ENCODE peak calls at places on chromosomes 11 and 22, in six cellular contexts. N is upper lobe of right lung, Z is left lung, S is hepatocyte, M is IMR-90, I is ascending aorta. O is an unnamed sample.
A peak's percentile ranks its signal among the peaks of the same experiment; 100 is the strongest.

GRCh38 chr22:49715450-49715849 is 112.2 kb downstream of the BRD1 start:
- DNase-seq in I (no peak), N (no peak), M (no peak), Z (no peak), S (no peak), O (no peak)

GRCh38 chr11:129267716-129268115 is 75.6 kb upstream of the ARHGAP32 start:
- DNase-seq in Z (no peak), I (no peak), S (no peak), M (no peak), N (no peak), O (no peak)

GRCh38 chr22:39290724-39291161 is 28.7 kb downstream of the RPL3 start:
- DNase-seq in N (no peak), S (peak; percentile 75), I (no peak), M (peak; percentile 71), Z (peak; percentile 82), O (no peak)

GRCh38 chr11:20057055-20057943 is 103.0 kb downstream of the DBX1 start:
- DNase-seq in M (peak; percentile 65), I (no peak), S (no peak), Z (no peak), N (no peak), O (no peak)

GRCh38 chr11:18706330-18707243 is 8.0 kb downstream of the TMEM86A start:
- DNase-seq in I (no peak), N (no peak), M (no peak), Z (no peak), S (no peak), O (peak; percentile 50)

GRCh38 chr11:86453290-86454030 is 78.8 kb downstream of the CCDC81 start:
- DNase-seq in N (no peak), Z (no peak), I (no peak), S (no peak), M (no peak), O (no peak)

GRCh38 chr11:134126197-134126822 is 57.4 kb downstream of the JAM3 start:
- DNase-seq in Z (no peak), N (no peak), S (peak; percentile 26), I (no peak), M (peak; percentile 97), O (no peak)

GRCh38 chr11:6210274-6210955 is 5.1 kb downstream of the C11orf42 start:
- DNase-seq in Z (no peak), I (no peak), M (peak; percentile 24), N (no peak), S (no peak), O (no peak)

GRCh38 chr22:19818264-19819208 is 36.1 kb downstream of the GNB1L start:
- DNase-seq in N (peak; percentile 63), M (no peak), S (no peak), I (no peak), Z (no peak), O (peak; percentile 42)

DNA sequence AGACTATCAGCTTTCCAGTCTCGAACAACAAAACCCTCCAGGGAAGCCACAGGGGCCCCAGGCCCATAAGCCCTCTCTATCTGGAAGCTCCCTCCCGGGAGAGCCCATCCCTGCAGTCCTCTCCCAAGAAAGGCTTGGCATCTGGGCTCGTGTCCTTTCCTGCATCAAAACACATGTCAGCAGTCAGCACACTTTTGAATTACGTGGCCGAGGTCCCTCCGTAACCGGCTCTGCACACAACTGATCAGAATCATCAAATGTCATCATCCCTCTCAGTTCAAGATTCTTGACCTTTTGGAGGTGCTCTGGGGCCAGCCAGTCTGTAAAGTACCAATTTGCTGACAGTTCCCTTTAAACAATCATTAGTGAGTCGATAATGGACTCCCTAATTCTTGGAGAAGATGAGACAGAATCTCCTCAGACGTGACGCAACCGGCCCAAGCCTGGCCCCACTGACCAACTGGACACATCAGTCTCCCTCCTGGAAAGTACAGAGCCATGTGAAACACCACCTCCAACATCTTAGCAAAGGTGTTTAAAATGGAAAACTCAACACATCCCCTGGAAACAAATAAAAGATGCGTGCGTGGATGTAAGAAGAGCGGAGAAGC is 33.6 kb downstream of the MAFF start:
- DNase-seq in M (no peak), I (no peak), Z (no peak), N (no peak), S (no peak), O (no peak)
- H3K4me1 ChIP-seq in M (peaks cover 20% of the 10 kb centered on the region), I (peaks cover 21% of the 10 kb centered on the region), Z (peaks cover 16% of the 10 kb centered on the region), N (peaks cover 46% of the 10 kb centered on the region), S (peaks cover 19% of the 10 kb centered on the region), O (peaks cover under 1% of the 10 kb centered on the region)

GRCh38 chr11:68314203-68314885 is 2.0 kb downstream of the LRP5 start:
- DNase-seq in M (no peak), S (no peak), I (no peak), Z (no peak), N (no peak), O (no peak)

GRCh38 chr11:68313574-68314202 is 1.3 kb downstream of the LRP5 start:
- DNase-seq in M (peak; percentile 30), I (no peak), Z (no peak), S (peak; percentile 54), N (peak; percentile 66), O (no peak)

GRCh38 chr11:68312780-68313573 is 586 bp downstream of the LRP5 start:
- DNase-seq in S (peak; percentile 47), I (no peak), M (no peak), Z (no peak), N (peak; percentile 71), O (no peak)

GRCh38 chr11:68315581-68315920 is 3.2 kb downstream of the LRP5 start:
- DNase-seq in M (no peak), N (no peak), I (no peak), S (no peak), Z (no peak), O (no peak)

GRCh38 chr11:68314886-68315580 is 2.6 kb downstream of the LRP5 start:
- DNase-seq in N (no peak), I (no peak), S (peak; percentile 76), M (peak; percentile 59), Z (no peak), O (no peak)
- H3K4me3 ChIP-seq in N (peak overlapping the region; percentile 68), I (peak overlapping the region; percentile 97), S (no peak overlapping the region), M (peak overlapping the region; percentile 1), Z (peak overlapping the region; percentile 53), O (no peak overlapping the region)

DNA sequence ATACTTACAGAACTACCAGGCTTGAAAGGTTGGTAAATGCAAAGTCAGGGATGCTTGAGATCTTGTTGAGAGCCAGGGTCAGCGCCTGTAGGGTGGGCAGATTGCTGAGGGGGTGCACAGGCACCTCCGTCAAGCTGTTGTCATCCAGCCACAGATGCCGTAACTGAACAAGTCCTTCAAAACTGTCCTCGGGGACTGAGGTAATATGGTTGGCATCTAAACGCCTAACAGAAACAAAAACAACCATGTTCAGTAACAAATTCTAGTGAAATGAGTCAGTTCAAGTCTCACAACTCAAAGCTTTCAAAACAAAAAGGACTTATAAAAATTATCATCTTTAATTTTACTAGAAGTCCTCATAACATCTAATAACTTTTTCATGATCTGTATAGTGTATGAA is 22.2 kb upstream of the CCDC34 start:
- DNase-seq in Z (no peak), N (no peak), M (peak; percentile 82), S (no peak), I (no peak), O (no peak)
- TF ChIP-seq CTCF in Z (no peak), N (no peak), M (no peak), S (no peak), I (no peak), O (no peak)

GRCh38 chr22:37610480-37611148 is 2.0 kb downstream of the GGA1 start:
- DNase-seq in I (no peak), Z (no peak), M (no peak), N (peak; percentile 80), S (no peak), O (no peak)
- H3K4me1 ChIP-seq in I (peaks cover 37% of the 10 kb centered on the region), Z (peaks cover 13% of the 10 kb centered on the region), M (peaks cover 16% of the 10 kb centered on the region), N (peaks cover 52% of the 10 kb centered on the region), S (peaks cover 24% of the 10 kb centered on the region), O (peaks cover 39% of the 10 kb centered on the region)

GRCh38 chr11:100105605-100106358 is 581.3 kb upstream of the ARHGAP42 start:
- DNase-seq in Z (no peak), I (no peak), N (no peak), S (no peak), M (no peak), O (no peak)
- H3K4me3 ChIP-seq in Z (no peak overlapping the region), I (no peak overlapping the region), N (no peak overlapping the region), S (no peak overlapping the region), M (no peak overlapping the region), O (no peak overlapping the region)

GRCh38 chr11:79506124-79506523 is 65.3 kb upstream of the TENM4 start:
- DNase-seq in S (no peak), I (no peak), N (no peak), M (no peak), Z (no peak), O (no peak)

GRCh38 chr11:79503028-79503427 is 62.2 kb upstream of the TENM4 start:
- DNase-seq in M (no peak), N (no peak), S (no peak), Z (no peak), I (no peak), O (no peak)

GRCh38 chr11:79506734-79507344 is 66.0 kb upstream of the TENM4 start:
- DNase-seq in S (no peak), Z (no peak), N (no peak), I (no peak), M (no peak), O (no peak)

GRCh38 chr11:79510948-79511347 is 70.1 kb upstream of the TENM4 start:
- DNase-seq in S (no peak), M (no peak), I (no peak), N (no peak), Z (no peak), O (no peak)

GRCh38 chr11:79507726-79508125 is 66.9 kb upstream of the TENM4 start:
- DNase-seq in S (peak; percentile 32), N (no peak), I (no peak), M (no peak), Z (no peak), O (no peak)
- TF ChIP-seq CTCF in S (no peak), N (no peak), I (no peak), M (no peak), Z (no peak), O (no peak)

GRCh38 chr22:26565181-26565580 is 24.8 kb downstream of the TPST2 start:
- DNase-seq in S (no peak), M (no peak), Z (no peak), I (no peak), N (no peak), O (no peak)

GRCh38 chr22:26563022-26563421 is 26.9 kb downstream of the TPST2 start:
- DNase-seq in N (no peak), I (no peak), M (no peak), Z (no peak), S (no peak), O (no peak)

GRCh38 chr22:26564181-26564580 is 25.8 kb downstream of the TPST2 start:
- DNase-seq in I (no peak), M (no peak), S (no peak), Z (no peak), N (no peak), O (no peak)

GRCh38 chr22:26565889-26566288 is 24.0 kb downstream of the TPST2 start:
- DNase-seq in M (no peak), Z (no peak), N (no peak), S (no peak), I (no peak), O (no peak)

GRCh38 chr22:26564672-26565071 is 25.3 kb downstream of the TPST2 start:
- DNase-seq in N (no peak), Z (no peak), M (no peak), S (no peak), I (no peak), O (no peak)
- H3K4me1 ChIP-seq in N (peaks cover 15% of the 10 kb centered on the region), Z (no peaks in the 10 kb centered on the region), M (peaks cover 2% of the 10 kb centered on the region), S (no peaks in the 10 kb centered on the region), I (no peaks in the 10 kb centered on the region), O (peaks cover 61% of the 10 kb centered on the region)

GRCh38 chr11:73158356-73159051 is 16.4 kb upstream of the FCHSD2 start:
- DNase-seq in N (no peak), Z (no peak), S (peak; percentile 65), I (no peak), M (peak; percentile 90), O (no peak)
- H3K4me3 ChIP-seq in N (no peak overlapping the region), Z (no peak overlapping the region), S (no peak overlapping the region), I (no peak overlapping the region), M (no peak overlapping the region), O (no peak overlapping the region)

O was measured in CD8-positive, alpha-beta T cell.